ENCODE peak calls at places on chromosomes 11 and 22, in eight cellular contexts. K is pancreas; Y is substantia nigra; B is activated CD4-positive, CD25-positive, alpha-beta regulatory T cell; F is stimulated activated CD4-positive, alpha-beta T cell treated with anti-CD3 and anti-CD28 coated beads, Interleukin-12 subunit alpha, Interleukin-12 subunit beta, amount 100 ng/mL, for 48 hours; S is stomach; I is SJSA1; U is effector CD4-positive, alpha-beta T cell. W is an unnamed sample.

GRCh38 chr22:24289781-24290181 is 19.1 kb downstream of the SPECC1L start:
- DNase-seq in K (no peak), Y (no peak), B (no peak), F (no peak), S (no peak), I (peak), U (no peak), W (no peak)

GRCh38 chr22:29260601-29261315 is 7.0 kb downstream of the RHBDD3 start:
- DNase-seq in K (no peak), Y (no peak), B (no peak), F (no peak), S (no peak), I (no peak), U (no peak), W (no peak)

GRCh38 chr22:31537019-31537535 is 40.7 kb downstream of the SFI1 start:
- DNase-seq in K (no peak), Y (no peak), B (peak), F (peak), S (no peak), I (no peak), U (no peak), W (no peak)

GRCh38 chr22:49657974-49658550 is 169.6 kb downstream of the BRD1 start:
- DNase-seq in K (no peak), Y (no peak), B (no peak), F (no peak), S (no peak), I (no peak), U (no peak), W (no peak)

GRCh38 chr11:45259607-45260006 is 26.5 kb downstream of the SYT13 start:
- DNase-seq in K (peak), Y (no peak), B (no peak), F (no peak), S (peak), I (peak), U (no peak), W (no peak)

GRCh38 chr11:122071680-122072321 is 44.2 kb downstream of the BLID start:
- DNase-seq in K (no peak), Y (peak), B (no peak), F (no peak), S (no peak), I (peak), U (no peak), W (no peak)

GRCh38 chr22:32050678-32051515 is 7.8 kb downstream of the SLC5A1 start:
- DNase-seq in K (no peak), Y (no peak), B (peak), F (peak), S (peak), I (peak), U (no peak), W (peak)

GRCh38 chr11:66066751-66067150 is 3.3 kb upstream of the PACS1 start:
- DNase-seq in K (no peak), Y (no peak), B (no peak), F (no peak), S (no peak), I (no peak), U (no peak), W (no peak)

GRCh38 chr22:27212617-27213177 is 555.3 kb downstream of the MIAT start:
- DNase-seq in K (no peak), Y (no peak), B (no peak), F (no peak), S (no peak), I (peak), U (no peak), W (no peak)

GRCh38 chr11:124872741-124873140 is 7.5 kb downstream of the ROBO3 start:
- DNase-seq in K (peak), Y (no peak), B (no peak), F (no peak), S (no peak), I (no peak), U (no peak), W (no peak)

GRCh38 chr11:103948331-103948730 is 88.1 kb upstream of the DDI1 start:
- DNase-seq in K (no peak), Y (no peak), B (no peak), F (no peak), S (no peak), I (no peak), U (no peak), W (no peak)

GRCh38 chr11:112179601-112180000 is 4.3 kb downstream of the BCO2 start:
- DNase-seq in K (no peak), Y (peak), B (no peak), F (no peak), S (no peak), I (no peak), U (no peak), W (no peak)

GRCh38 chr11:17148536-17148935 is 59.2 kb downstream of the PIK3C2A start:
- DNase-seq in K (no peak), Y (no peak), B (no peak), F (no peak), S (no peak), I (no peak), U (no peak), W (no peak)

GRCh38 chr22:22085702-22086500 is 103.3 kb upstream of the TOP3B start:
- DNase-seq in K (no peak), Y (no peak), B (no peak), F (no peak), S (no peak), I (no peak), U (no peak), W (no peak)

W was measured in effector memory CD8-positive, alpha-beta T cell.